ENCODE peak calls at places on chromosomes 13 and 19, in four cellular contexts. Y, G, D and L are unnamed samples.
A peak's percentile ranks its signal among the peaks of the same experiment; 100 is the strongest.

GRCh38 chr19:48719263-48720171 is at the start of gene MAMSTR:
- DNase-seq in D (peak; percentile 30), G (no peak), Y (no peak), L (no peak)

GRCh38 chr13:101150998-101151397 is 265.3 kb downstream of the NALCN start:
- DNase-seq in G (no peak), D (no peak), Y (no peak), L (no peak)

GRCh38 chr13:67619987-67620386 is 389.9 kb upstream of the PCDH9 start:
- DNase-seq in Y (no peak), D (no peak), G (no peak), L (no peak)

GRCh38 chr13:72952529-72953141 is 106.2 kb upstream of the KLF5 start:
- DNase-seq in G (no peak), D (no peak), Y (no peak), L (no peak)

GRCh38 chr13:103299079-103299478 is 232.9 kb upstream of the SLC10A2 start:
- DNase-seq in D (no peak), G (no peak), Y (no peak), L (no peak)

GRCh38 chr13:44309771-44310767 is 63.6 kb upstream of the SERP2 start:
- DNase-seq in D (peak; percentile 54), Y (no peak), G (no peak), L (no peak)

GRCh38 chr19:15829277-15829770 is 13.9 kb upstream of the OR10H1 start:
- DNase-seq in G (no peak), D (no peak), Y (no peak), L (no peak)

GRCh38 chr19:11236324-11237301 is 2.8 kb upstream of the ANGPTL8 start:
- DNase-seq in Y (no peak), G (no peak), D (no peak), L (no peak)

GRCh38 chr19:47613165-47614146 is 4.5 kb downstream of the BICRA start:
- DNase-seq in G (no peak), D (no peak), Y (no peak), L (no peak)

GRCh38 chr13:39803156-39803555 is 147.7 kb downstream of the COG6 start:
- DNase-seq in D (no peak), Y (no peak), G (no peak), L (no peak)

GRCh38 chr13:77918391-77919261 is at the start of gene EDNRB:
- DNase-seq in D (peak; percentile 72), Y (peak; percentile 58), G (no peak), L (no peak)

GRCh38 chr13:35630551-35631275 is 154.2 kb upstream of the MAB21L1 start:
- DNase-seq in Y (no peak), D (peak; percentile 7), G (no peak), L (no peak)

GRCh38 chr19:4066176-4066606 is 508 bp downstream of the ZBTB7A start:
- DNase-seq in Y (peak; percentile 74), G (no peak), D (no peak), L (no peak)
- H3K27ac ChIP-seq in Y (peak overlapping the region; percentile 68), G (peak overlapping the region; percentile 83), D (peak overlapping the region; percentile 100), L (peak overlapping the region; percentile 95)

DNA sequence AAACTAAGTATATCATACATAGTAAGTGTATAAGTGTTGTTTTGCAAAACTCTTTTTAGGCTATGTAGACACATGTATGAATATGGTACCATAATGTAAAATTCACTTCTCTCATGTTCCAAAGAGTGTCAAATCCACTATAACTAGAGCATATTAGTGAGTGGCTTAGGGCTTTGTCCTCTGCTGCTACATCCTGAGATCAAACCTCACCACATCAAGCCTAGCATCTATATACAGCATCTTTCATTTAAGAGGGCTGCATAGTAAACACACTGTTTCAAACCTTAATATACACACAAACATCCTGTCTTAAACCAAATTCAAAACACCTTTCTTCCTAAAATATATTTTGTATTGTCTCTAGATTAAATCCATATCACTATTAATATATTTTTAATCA is 38.6 kb downstream of the ELF1 start:
- DNase-seq in D (no peak), G (no peak), Y (no peak), L (no peak)
- H3K27ac ChIP-seq in D (peak overlapping the region; percentile 85), G (peak overlapping the region; percentile 87), Y (no peak overlapping the region), L (no peak overlapping the region)

GRCh38 chr13:111202149-111202548 is 87.0 kb downstream of the ARHGEF7 start:
- DNase-seq in G (no peak), D (no peak), Y (no peak), L (no peak)
- H3K27ac ChIP-seq in G (no peak overlapping the region), D (peak overlapping the region; percentile 82), Y (no peak overlapping the region), L (no peak overlapping the region)

GRCh38 chr19:19662344-19662743 is 1.1 kb downstream of the ATP13A1 start:
- DNase-seq in Y (no peak), D (no peak), G (no peak), L (no peak)
- H3K27ac ChIP-seq in Y (no peak overlapping the region), D (no peak overlapping the region), G (peak overlapping the region; percentile 96), L (no peak overlapping the region)

GRCh38 chr13:110430391-110431338 is 123.6 kb downstream of the COL4A2 start:
- DNase-seq in D (no peak), Y (no peak), G (no peak), L (no peak)
- H3K27ac ChIP-seq in D (peak overlapping the region; percentile 56), Y (no peak overlapping the region), G (no peak overlapping the region), L (no peak overlapping the region)

DNA sequence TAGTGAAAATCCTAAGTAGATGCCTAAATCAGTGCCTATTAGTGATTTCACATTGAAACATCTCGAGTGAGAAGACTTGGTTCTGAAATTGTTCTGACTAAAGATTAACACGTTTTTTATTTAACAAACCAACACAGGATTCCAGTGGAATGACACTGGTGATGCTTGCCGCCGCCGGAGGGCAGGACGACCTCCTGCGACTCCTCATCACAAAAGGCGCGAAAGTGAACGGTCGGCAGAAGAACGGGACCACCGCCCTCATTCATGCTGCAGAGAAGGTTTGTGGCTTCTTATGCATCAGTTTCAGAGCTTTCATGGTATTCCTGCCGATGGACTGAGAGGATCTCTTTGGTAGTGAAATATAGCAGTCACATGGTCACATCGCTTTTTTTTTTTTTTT is 28.1 kb downstream of the MPHOSPH8 start:
- DNase-seq in G (no peak), Y (no peak), D (no peak), L (no peak)
- H3K27ac ChIP-seq in G (no peak overlapping the region), Y (no peak overlapping the region), D (no peak overlapping the region), L (no peak overlapping the region)

DNA sequence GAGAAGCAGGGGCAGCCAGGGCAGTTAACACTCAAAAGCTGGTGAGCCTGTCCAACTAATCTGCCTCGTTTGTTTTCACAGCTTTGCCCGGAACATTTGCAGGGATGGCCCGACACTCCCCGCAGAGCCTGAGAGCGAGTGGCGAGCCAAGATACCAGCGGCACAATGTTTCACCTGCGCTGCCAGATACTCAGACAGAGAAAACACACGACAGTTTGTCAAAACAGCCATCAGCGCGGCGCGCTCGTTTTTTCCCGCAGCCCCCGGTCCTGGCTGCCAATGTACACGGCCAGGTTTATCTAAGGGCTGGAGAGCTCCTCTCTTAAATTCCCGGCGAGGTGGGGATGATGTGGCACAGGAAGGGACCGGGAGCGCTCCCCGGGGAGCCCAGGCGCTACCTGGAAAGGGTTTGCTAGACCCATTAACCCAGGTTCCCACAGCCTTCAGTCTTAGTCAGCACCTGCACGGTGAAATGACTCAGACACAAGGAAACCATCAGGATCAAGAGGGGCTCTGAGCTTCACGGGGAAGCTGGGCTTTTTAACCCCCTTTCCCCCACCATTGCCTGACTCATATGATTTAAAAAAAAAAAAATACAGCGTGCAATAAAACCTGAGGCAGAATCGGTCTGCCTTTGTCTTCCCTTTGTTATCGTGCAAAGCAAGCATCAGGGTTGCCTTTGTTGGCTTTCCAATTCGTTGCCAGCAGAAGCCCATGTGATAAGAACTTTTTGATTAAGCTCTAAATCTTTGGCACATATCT is 186.2 kb downstream of the EFNB2 start:
- DNase-seq in Y (peak; percentile 53), D (peak; percentile 11), G (no peak), L (no peak)
- H3K27ac ChIP-seq in Y (no peak overlapping the region), D (no peak overlapping the region), G (no peak overlapping the region), L (no peak overlapping the region)

DNA sequence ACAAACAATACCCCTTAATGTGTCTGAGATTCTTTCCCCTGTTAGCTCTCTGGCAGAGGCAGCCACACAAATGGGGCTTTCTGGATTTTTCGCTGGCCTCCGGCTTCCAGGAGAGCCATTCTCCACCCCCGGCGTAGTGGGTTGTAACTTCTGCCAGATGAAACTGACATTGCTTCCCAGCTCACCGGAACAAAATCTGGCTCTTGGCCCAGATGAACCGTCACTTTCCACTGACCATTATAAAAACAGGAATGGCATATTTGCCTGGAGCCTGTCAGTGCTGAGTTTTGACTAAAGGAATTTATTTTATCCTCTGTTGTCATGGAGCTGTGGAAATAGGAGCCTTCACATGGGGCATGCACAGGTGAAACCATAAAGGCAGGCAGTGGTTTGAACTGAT is 120.6 kb upstream of the GPR12 start:
- DNase-seq in G (no peak), Y (no peak), D (peak; percentile 10), L (no peak)
- H3K27ac ChIP-seq in G (no peak overlapping the region), Y (no peak overlapping the region), D (no peak overlapping the region), L (no peak overlapping the region)

DNA sequence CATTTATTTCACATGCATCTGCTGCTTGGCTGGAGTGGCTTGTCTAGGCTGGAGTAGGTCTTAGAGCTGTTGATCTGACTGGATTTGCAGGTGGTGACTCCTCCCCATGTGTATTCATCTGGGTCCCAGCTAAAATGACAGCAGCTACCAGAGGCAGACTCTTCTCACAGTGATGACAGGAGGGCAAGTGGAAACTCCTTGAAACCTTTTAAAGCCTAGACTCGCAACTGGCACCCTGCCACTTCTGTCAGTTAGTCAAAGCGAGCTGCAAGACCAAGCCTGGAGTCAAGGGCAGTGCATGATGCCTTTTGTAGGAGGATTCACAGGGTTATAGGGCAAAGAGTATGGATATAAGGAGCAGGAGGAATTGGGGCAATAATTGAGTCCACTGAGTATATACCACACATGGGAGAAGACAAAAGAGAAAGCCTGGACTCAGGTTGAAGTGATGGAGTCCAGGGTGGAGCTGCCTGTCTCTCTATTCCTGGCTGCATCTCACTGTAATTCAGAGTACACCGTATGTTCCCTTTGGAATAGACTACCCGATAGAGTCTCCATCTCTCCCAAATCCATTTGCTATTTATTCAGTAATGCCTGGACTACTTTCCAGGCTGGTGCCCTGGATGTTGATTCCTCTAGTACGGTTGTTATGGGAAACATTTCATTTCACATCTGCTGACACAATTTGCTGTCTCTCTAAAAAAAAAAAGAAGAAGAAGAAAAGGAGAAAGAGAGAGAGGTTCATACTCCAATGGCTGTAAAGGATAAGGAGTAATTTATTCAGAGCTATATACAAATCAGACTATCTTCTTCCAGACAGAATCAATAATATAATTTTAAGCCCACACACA is 65.5 kb downstream of the TEX26 start:
- DNase-seq in Y (no peak), G (no peak), D (peak; percentile 31), L (no peak)
- H3K27ac ChIP-seq in Y (peak overlapping the region; percentile 90), G (no peak overlapping the region), D (no peak overlapping the region), L (no peak overlapping the region)

GRCh38 chr19:18846862-18847515 is 15.2 kb downstream of the UPF1 start:
- DNase-seq in Y (peak; percentile 87), D (peak; percentile 77), G (peak; percentile 62), L (peak; percentile 62)
- H3K27ac ChIP-seq in Y (peak overlapping the region; percentile 28), D (peak overlapping the region; percentile 85), G (no peak overlapping the region), L (peak overlapping the region; percentile 2)